ENCODE peak calls at places on chromosomes 7 and 10, in seven cellular contexts. G is NCI-H1105; X is CD4-positive, alpha-beta memory T cell; V is NCI-H748 treated with DMSO at 0.1 percent for 48 hours; Q is CD4-positive, CD25-positive, alpha-beta regulatory T cell; K is NT2/D1; A is hepatic stellate cell. J is an unnamed sample.

GRCh38 chr7:38178004-38178694 is at the start of gene STARD3NL:
- DNase-seq in V (peak), A (peak), X (peak), G (peak), Q (peak), K (peak), J (peak)

GRCh38 chr7:5291301-5291700 is 8.6 kb downstream of the SLC29A4 start:
- DNase-seq in G (no peak), A (no peak), X (no peak), V (no peak), Q (no peak), K (no peak), J (no peak)

GRCh38 chr10:28878236-28878970 is 201.1 kb downstream of the BAMBI start:
- DNase-seq in K (no peak), X (no peak), V (no peak), Q (no peak), G (no peak), A (no peak), J (no peak)

GRCh38 chr7:108308913-108309312 is 147.3 kb downstream of the NRCAM start:
- DNase-seq in A (no peak), Q (no peak), V (no peak), G (no peak), K (no peak), X (no peak), J (no peak)

GRCh38 chr10:535953-536352 is 153.5 kb downstream of the DIP2C start:
- DNase-seq in A (no peak), K (no peak), G (no peak), X (no peak), V (no peak), Q (no peak), J (no peak)

GRCh38 chr7:55517191-55517633 is 55.1 kb downstream of the VOPP1 start:
- DNase-seq in V (no peak), K (no peak), Q (no peak), A (no peak), G (no peak), X (no peak), J (no peak)

GRCh38 chr7:88224596-88225275 is 4.9 kb upstream of the SRI start:
- DNase-seq in A (peak), G (no peak), K (no peak), X (no peak), V (no peak), Q (no peak), J (no peak)

GRCh38 chr10:7054915-7055314 is 355.9 kb downstream of the SFMBT2 start:
- DNase-seq in Q (no peak), K (peak), X (no peak), G (no peak), V (no peak), A (no peak), J (no peak)

GRCh38 chr10:96047004-96047649 is 3.7 kb downstream of the CCNJ start:
- DNase-seq in A (no peak), K (no peak), Q (no peak), X (no peak), G (no peak), V (no peak), J (no peak)

GRCh38 chr7:44461387-44461786 is 29.1 kb downstream of the NUDCD3 start:
- DNase-seq in G (no peak), K (no peak), A (peak), Q (peak), X (peak), V (no peak), J (no peak)

GRCh38 chr7:43018446-43018845 is 86.3 kb downstream of the MRPL32 start:
- DNase-seq in Q (no peak), V (no peak), G (no peak), K (no peak), A (no peak), X (no peak), J (no peak)

GRCh38 chr10:688287-688620 is 1.2 kb downstream of the DIP2C start:
- DNase-seq in A (no peak), Q (no peak), G (no peak), X (no peak), V (no peak), K (no peak), J (no peak)

GRCh38 chr7:75716992-75717626 is 21.6 kb downstream of the HIP1 start:
- DNase-seq in K (no peak), A (peak), Q (no peak), X (no peak), V (no peak), G (no peak), J (no peak)

GRCh38 chr10:76559889-76560215 is 1077.8 kb downstream of the KCNMA1 start:
- DNase-seq in G (no peak), Q (no peak), V (no peak), A (no peak), K (no peak), X (no peak), J (no peak)

GRCh38 chr7:36777062-36777461 is 52.8 kb upstream of the AOAH start:
- DNase-seq in V (no peak), Q (peak), X (peak), K (no peak), A (no peak), G (no peak), J (no peak)

GRCh38 chr7:155483245-155483644 is 25.3 kb downstream of the EN2 start:
- DNase-seq in V (no peak), A (no peak), Q (no peak), G (no peak), K (no peak), X (no peak), J (no peak)

GRCh38 chr10:116292493-116292892 is 19.5 kb upstream of the GFRA1 start:
- DNase-seq in G (no peak), X (no peak), Q (no peak), A (no peak), K (no peak), V (no peak), J (no peak)

J was measured in prostate gland.